ENCODE peak calls at places on chromosomes 13 and 19, in six cellular contexts. V is cardiac muscle cell; L is CD8-positive, alpha-beta T cell; N is thoracic aorta; U is HFF-Myc; A is dorsolateral prefrontal cortex. E is an unnamed sample.
A peak's percentile ranks its signal among the peaks of the same experiment; 100 is the strongest.

GRCh38 chr13:43261018-43261417 is 237.6 kb downstream of the DNAJC15 start:
- DNase-seq in V (no peak), L (no peak), N (no peak), U (no peak), A (no peak), E (no peak)

GRCh38 chr19:1045247-1045603 is 5.3 kb downstream of the ABCA7 start:
- DNase-seq in V (no peak), L (peak; percentile 51), N (no peak), U (no peak), A (no peak), E (no peak)

GRCh38 chr19:14023404-14024235 is 4.3 kb upstream of the RLN3 start:
- DNase-seq in V (peak; percentile 65), L (no peak), N (no peak), U (no peak), A (no peak), E (no peak)

GRCh38 chr19:11324079-11324661 is 15.3 kb downstream of the RAB3D start:
- DNase-seq in V (no peak), L (no peak), N (peak; percentile 33), U (peak; percentile 79), A (peak; percentile 28), E (no peak)

GRCh38 chr19:35265126-35265995 is 3.4 kb upstream of the USF2 start:
- DNase-seq in V (no peak), L (no peak), N (no peak), U (no peak), A (peak; percentile 2), E (no peak)

GRCh38 chr13:113338451-113338850 is 25.5 kb downstream of the GRTP1 start:
- DNase-seq in V (no peak), L (no peak), N (no peak), U (no peak), A (no peak), E (no peak)

GRCh38 chr13:38758278-38758677 is 71.4 kb downstream of the FREM2 start:
- DNase-seq in V (no peak), L (no peak), N (no peak), U (no peak), A (no peak), E (peak; percentile 8)

GRCh38 chr13:35514801-35515502 is 38.5 kb upstream of the MAB21L1 start:
- DNase-seq in V (no peak), L (no peak), N (no peak), U (no peak), A (no peak), E (no peak)

GRCh38 chr13:23723463-23723862 is 153.3 kb downstream of the TNFRSF19 start:
- DNase-seq in V (no peak), L (no peak), N (no peak), U (no peak), A (no peak), E (peak; percentile 44)

GRCh38 chr19:13579388-13580060 is 73.2 kb upstream of the CACNA1A start:
- DNase-seq in V (no peak), L (no peak), N (no peak), U (no peak), A (no peak), E (no peak)

GRCh38 chr19:49817964-49818690 is at the start of gene MED25:
- DNase-seq in V (peak; percentile 86), L (peak; percentile 85), N (peak; percentile 36), U (no peak), A (peak; percentile 78), E (peak; percentile 82)

GRCh38 chr13:35471466-35472307 is 4.8 kb downstream of the MAB21L1 start:
- DNase-seq in V (peak; percentile 36), L (no peak), N (no peak), U (no peak), A (no peak), E (no peak)

GRCh38 chr13:25608181-25608580 is 236.4 kb downstream of the ATP8A2 start:
- DNase-seq in V (no peak), L (no peak), N (no peak), U (no peak), A (no peak), E (peak; percentile 21)

GRCh38 chr13:76912476-76912875 is 26.3 kb upstream of the KCTD12 start:
- DNase-seq in V (no peak), L (no peak), N (no peak), U (no peak), A (no peak), E (no peak)

GRCh38 chr19:4575267-4575793 is 15.8 kb upstream of the SEMA6B start:
- DNase-seq in V (peak; percentile 49), L (no peak), N (no peak), U (peak; percentile 77), A (no peak), E (no peak)

GRCh38 chr13:51858433-51859247 is 3.1 kb upstream of the CCDC70 start:
- DNase-seq in V (no peak), L (no peak), N (no peak), U (no peak), A (no peak), E (no peak)

GRCh38 chr13:38530492-38530891 is 156.4 kb upstream of the FREM2 start:
- DNase-seq in V (peak; percentile 29), L (no peak), N (no peak), U (peak; percentile 2), A (no peak), E (peak; percentile 2)

GRCh38 chr13:114339779-114340534 is 25.7 kb downstream of the CHAMP1 start:
- DNase-seq in V (no peak), L (peak; percentile 8), N (no peak), U (no peak), A (no peak), E (peak; percentile 62)

GRCh38 chr13:92727118-92727517 is 499.5 kb upstream of the GPC6 start:
- DNase-seq in V (no peak), L (no peak), N (no peak), U (peak; percentile 17), A (no peak), E (no peak)

GRCh38 chr19:58366576-58367430 is 4.3 kb upstream of the ZNF497 start:
- DNase-seq in V (no peak), L (no peak), N (no peak), U (no peak), A (no peak), E (no peak)

GRCh38 chr19:4338441-4339350 is at the start of gene STAP2:
- DNase-seq in V (peak; percentile 33), L (no peak), N (no peak), U (no peak), A (no peak), E (no peak)

GRCh38 chr13:113493315-113493951 is 2.9 kb upstream of the DCUN1D2 start:
- DNase-seq in V (no peak), L (no peak), N (no peak), U (peak; percentile 86), A (no peak), E (peak; percentile 50)

GRCh38 chr13:28618595-28618994 is 40.3 kb upstream of the POMP start:
- DNase-seq in V (no peak), L (no peak), N (no peak), U (no peak), A (no peak), E (no peak)

GRCh38 chr13:30905932-30906383 is at the start of gene MEDAG:
- DNase-seq in V (no peak), L (no peak), N (peak; percentile 92), U (no peak), A (no peak), E (no peak)

GRCh38 chr13:102347490-102347889 is 54.4 kb downstream of the FGF14 start:
- DNase-seq in V (no peak), L (no peak), N (no peak), U (no peak), A (no peak), E (no peak)

GRCh38 chr13:77853701-77854100 is 64.9 kb downstream of the EDNRB start:
- DNase-seq in V (no peak), L (no peak), N (no peak), U (no peak), A (no peak), E (no peak)